ENCODE peak calls at places on chromosome 4, in ten cellular contexts. B, U, L, E, P, A, X, Z, H and C are unnamed samples.

GRCh38 chr4:11230888-11231287 is 197.8 kb downstream of the HS3ST1 start:
- DNase-seq in B (no peak), U (no peak), L (no peak), E (peak), P (no peak), A (no peak), X (no peak), Z (no peak), H (no peak), C (no peak)

GRCh38 chr4:122766950-122767349 is 34.4 kb downstream of the BBS12 start:
- DNase-seq in B (no peak), U (no peak), L (no peak), E (no peak), P (no peak), A (no peak), X (no peak), Z (no peak), H (no peak), C (no peak)

GRCh38 chr4:88866862-88867550 is 169.4 kb upstream of the NAP1L5 start:
- DNase-seq in B (no peak), U (no peak), L (no peak), E (no peak), P (no peak), A (no peak), X (no peak), Z (no peak), H (no peak), C (no peak)

GRCh38 chr4:169902658-169903345 is 123.4 kb downstream of the MFAP3L start:
- DNase-seq in B (no peak), U (no peak), L (no peak), E (peak), P (no peak), A (no peak), X (no peak), Z (no peak), H (no peak), C (no peak)

GRCh38 chr4:80307774-80308465 is 27.6 kb upstream of the CFAP299 start:
- DNase-seq in B (no peak), U (no peak), L (no peak), E (peak), P (peak), A (peak), X (no peak), Z (no peak), H (no peak), C (no peak)

GRCh38 chr4:99735822-99736221 is 78.2 kb upstream of the C4orf54 start:
- DNase-seq in B (no peak), U (no peak), L (no peak), E (no peak), P (no peak), A (no peak), X (no peak), Z (no peak), H (no peak), C (no peak)

GRCh38 chr4:53580301-53580700 is 11.0 kb downstream of the LNX1 start:
- DNase-seq in B (no peak), U (no peak), L (no peak), E (no peak), P (no peak), A (no peak), X (no peak), Z (no peak), H (no peak), C (no peak)

GRCh38 chr4:115851918-115852766 is 738.7 kb upstream of the NDST4 start:
- DNase-seq in B (no peak), U (no peak), L (peak), E (peak), P (peak), A (no peak), X (no peak), Z (peak), H (peak), C (peak)

GRCh38 chr4:5973033-5973432 is 45.2 kb downstream of the C4orf50 start:
- DNase-seq in B (no peak), U (no peak), L (peak), E (peak), P (no peak), A (no peak), X (peak), Z (no peak), H (no peak), C (no peak)

GRCh38 chr4:17218801-17219200 is 293.1 kb downstream of the QDPR start:
- DNase-seq in B (no peak), U (no peak), L (no peak), E (no peak), P (no peak), A (no peak), X (no peak), Z (no peak), H (no peak), C (no peak)

GRCh38 chr4:118950929-118951570 is 62.4 kb downstream of the SYNPO2 start:
- DNase-seq in B (no peak), U (no peak), L (no peak), E (no peak), P (no peak), A (no peak), X (no peak), Z (no peak), H (no peak), C (no peak)

GRCh38 chr4:25834411-25835107 is 28.2 kb downstream of the SEL1L3 start:
- DNase-seq in B (no peak), U (no peak), L (no peak), E (peak), P (no peak), A (no peak), X (no peak), Z (no peak), H (no peak), C (no peak)

GRCh38 chr4:163544407-163545038 is 50.0 kb downstream of the TMA16 start:
- DNase-seq in B (peak), U (no peak), L (peak), E (peak), P (peak), A (peak), X (peak), Z (peak), H (peak), C (peak)

GRCh38 chr4:75831856-75832405 is 70.3 kb downstream of the PPEF2 start:
- DNase-seq in B (no peak), U (no peak), L (no peak), E (no peak), P (no peak), A (no peak), X (no peak), Z (no peak), H (no peak), C (no peak)

GRCh38 chr4:38563703-38564490 is 100.1 kb upstream of the KLF3 start:
- DNase-seq in B (no peak), U (no peak), L (no peak), E (peak), P (no peak), A (no peak), X (no peak), Z (no peak), H (no peak), C (no peak)

GRCh38 chr4:21765810-21766407 is 182.7 kb downstream of the KCNIP4 start:
- DNase-seq in B (peak), U (no peak), L (no peak), E (peak), P (peak), A (peak), X (no peak), Z (peak), H (peak), C (peak)

GRCh38 chr4:23324291-23324690 is 565.6 kb downstream of the PPARGC1A start:
- DNase-seq in B (no peak), U (no peak), L (no peak), E (no peak), P (no peak), A (no peak), X (no peak), Z (no peak), H (no peak), C (no peak)

GRCh38 chr4:185318679-185319078 is 77.0 kb downstream of the LRP2BP start:
- DNase-seq in B (no peak), U (no peak), L (no peak), E (no peak), P (peak), A (no peak), X (no peak), Z (peak), H (no peak), C (no peak)

GRCh38 chr4:44121210-44121609 is 327.4 kb downstream of the KCTD8 start:
- DNase-seq in B (no peak), U (no peak), L (no peak), E (no peak), P (no peak), A (no peak), X (no peak), Z (no peak), H (no peak), C (no peak)

GRCh38 chr4:39976945-39977488 is 694 bp downstream of the PDS5A start:
- DNase-seq in B (peak), U (peak), L (peak), E (peak), P (peak), A (peak), X (peak), Z (peak), H (peak), C (peak)

GRCh38 chr4:2796261-2797187 is 3.6 kb downstream of the SH3BP2 start:
- DNase-seq in B (no peak), U (peak), L (peak), E (peak), P (no peak), A (no peak), X (peak), Z (no peak), H (no peak), C (no peak)

GRCh38 chr4:8383451-8384160 is 56.9 kb downstream of the ACOX3 start:
- DNase-seq in B (no peak), U (no peak), L (no peak), E (no peak), P (no peak), A (no peak), X (no peak), Z (no peak), H (no peak), C (no peak)

GRCh38 chr4:37687175-37687525 is 974 bp upstream of the RELL1 start:
- DNase-seq in B (no peak), U (no peak), L (no peak), E (no peak), P (no peak), A (no peak), X (no peak), Z (no peak), H (no peak), C (no peak)

GRCh38 chr4:17932041-17932440 is 89.5 kb downstream of the LCORL start:
- DNase-seq in B (no peak), U (no peak), L (no peak), E (no peak), P (no peak), A (no peak), X (no peak), Z (no peak), H (no peak), C (no peak)

GRCh38 chr4:166143227-166143626 is 270.2 kb downstream of the TLL1 start:
- DNase-seq in B (no peak), U (no peak), L (no peak), E (no peak), P (peak), A (no peak), X (no peak), Z (peak), H (no peak), C (no peak)

GRCh38 chr4:15778191-15778741 is at the start of gene CD38:
- DNase-seq in B (no peak), U (no peak), L (no peak), E (no peak), P (peak), A (no peak), X (peak), Z (peak), H (peak), C (peak)

GRCh38 chr4:15779789-15780188 is 1.7 kb downstream of the CD38 start:
- DNase-seq in B (no peak), U (no peak), L (no peak), E (no peak), P (no peak), A (no peak), X (no peak), Z (no peak), H (no peak), C (no peak)

GRCh38 chr4:15777697-15778096 is 431 bp upstream of the CD38 start:
- DNase-seq in B (no peak), U (no peak), L (no peak), E (no peak), P (no peak), A (no peak), X (no peak), Z (no peak), H (no peak), C (no peak)

GRCh38 chr4:15778742-15779231 is 659 bp downstream of the CD38 start:
- DNase-seq in B (peak), U (no peak), L (no peak), E (no peak), P (peak), A (no peak), X (peak), Z (peak), H (no peak), C (peak)

GRCh38 chr4:15779336-15779735 is 1.2 kb downstream of the CD38 start:
- DNase-seq in B (no peak), U (no peak), L (peak), E (no peak), P (peak), A (no peak), X (peak), Z (no peak), H (peak), C (no peak)
- TF ChIP-seq CTCF in B (no peak), U (no peak), L (no peak), E (peak), P (peak), A (no peak), X (peak), Z (no peak), H (peak), C (no peak)

GRCh38 chr4:1763550-1764080 is 29.5 kb upstream of the FGFR3 start:
- DNase-seq in B (no peak), U (peak), L (no peak), E (no peak), P (peak), A (no peak), X (no peak), Z (no peak), H (no peak), C (peak)
- TF ChIP-seq CTCF in B (no peak), U (no peak), L (no peak), E (no peak), P (no peak), A (no peak), X (peak), Z (no peak), H (no peak), C (no peak)

DNA sequence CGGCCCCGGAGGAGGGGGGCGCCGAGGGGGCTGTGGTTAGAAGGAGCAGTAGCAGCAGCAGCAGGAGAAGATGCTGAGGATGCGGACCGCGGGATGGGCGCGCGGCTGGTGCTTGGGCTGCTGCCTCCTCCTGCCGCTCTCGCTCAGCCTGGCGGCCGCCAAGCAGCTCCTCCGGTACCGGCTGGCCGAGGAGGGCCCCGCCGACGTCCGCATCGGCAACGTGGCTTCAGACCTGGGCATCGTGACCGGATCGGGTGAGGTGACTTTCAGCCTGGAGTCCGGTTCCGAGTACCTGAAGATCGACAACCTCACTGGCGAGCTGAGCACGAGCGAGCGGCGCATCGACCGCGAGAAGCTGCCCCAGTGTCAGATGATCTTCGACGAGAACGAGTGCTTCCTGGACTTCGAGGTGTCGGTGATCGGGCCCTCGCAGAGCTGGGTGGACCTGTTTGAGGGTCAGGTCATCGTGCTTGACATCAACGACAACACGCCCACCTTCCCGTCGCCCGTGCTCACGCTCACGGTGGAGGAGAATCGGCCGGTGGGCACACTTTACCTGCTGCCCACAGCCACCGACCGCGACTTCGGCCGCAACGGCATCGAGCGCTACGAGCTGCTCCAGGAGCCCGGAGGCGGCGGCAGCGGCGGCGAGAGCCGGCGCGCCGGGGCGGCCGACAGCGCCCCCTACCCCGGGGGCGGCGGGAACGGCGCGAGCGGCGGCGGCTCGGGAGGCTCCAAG is 1.4 kb downstream of the PCDH7 start:
- DNase-seq in B (no peak), U (peak), L (peak), E (peak), P (peak), A (peak), X (peak), Z (no peak), H (peak), C (peak)
- TF ChIP-seq CTCF in B (no peak), U (peak), L (no peak), E (no peak), P (no peak), A (peak), X (no peak), Z (no peak), H (peak), C (no peak)

DNA sequence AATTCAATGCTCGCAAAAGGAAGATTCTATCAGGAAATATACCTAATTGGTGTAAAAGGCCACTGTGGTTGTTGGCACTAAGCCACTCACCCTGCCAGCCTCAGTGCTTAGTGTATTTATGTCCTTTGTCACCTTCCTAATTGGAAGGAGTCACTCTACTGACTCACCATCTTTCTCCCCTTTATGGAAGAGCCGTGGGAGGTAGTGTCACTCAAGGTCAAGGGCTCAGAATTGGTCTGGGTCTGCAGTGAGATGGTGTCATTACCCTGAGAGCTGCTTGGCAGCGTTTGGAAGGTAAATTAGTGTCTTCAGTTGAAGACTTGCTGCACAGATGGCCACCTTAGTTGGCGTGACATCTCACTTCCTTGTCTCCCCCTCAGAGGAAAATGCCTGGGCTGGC is 41.7 kb upstream of the CDKN2AIP start:
- DNase-seq in B (no peak), U (no peak), L (no peak), E (no peak), P (peak), A (no peak), X (no peak), Z (no peak), H (no peak), C (no peak)
- TF ChIP-seq CTCF in B (no peak), U (no peak), L (no peak), E (no peak), P (no peak), A (no peak), X (no peak), Z (no peak), H (no peak), C (no peak)

GRCh38 chr4:57554693-57555092 is 444.5 kb upstream of the IGFBP7 start:
- DNase-seq in B (no peak), U (no peak), L (no peak), E (no peak), P (no peak), A (no peak), X (no peak), Z (no peak), H (no peak), C (no peak)
- TF ChIP-seq CTCF in B (no peak), U (no peak), L (no peak), E (no peak), P (no peak), A (no peak), X (no peak), Z (no peak), H (no peak), C (no peak)

DNA sequence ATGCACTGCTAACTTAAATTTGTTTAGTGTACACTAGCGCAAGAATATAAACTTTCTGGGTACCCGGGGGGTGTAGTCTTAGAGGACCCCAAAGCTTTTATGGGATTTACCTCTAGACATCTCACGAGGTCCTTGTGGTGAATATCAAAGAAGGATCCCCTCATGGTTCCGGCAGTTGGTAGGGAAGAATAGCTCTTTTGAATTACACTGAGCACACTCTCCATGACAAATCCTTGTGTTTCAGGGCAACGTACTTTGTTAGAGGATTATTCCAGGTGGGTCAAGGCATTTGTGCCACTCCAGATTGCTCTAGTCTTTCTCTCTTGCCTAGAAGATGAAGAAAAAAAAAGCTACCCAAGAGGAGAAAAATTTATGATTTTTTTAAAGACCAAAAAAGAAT is 387.6 kb downstream of the PDHA2 start:
- DNase-seq in B (no peak), U (no peak), L (no peak), E (no peak), P (no peak), A (no peak), X (no peak), Z (no peak), H (no peak), C (no peak)
- TF ChIP-seq CTCF in B (no peak), U (no peak), L (no peak), E (no peak), P (no peak), A (no peak), X (no peak), Z (no peak), H (no peak), C (no peak)